ENCODE peak calls at places on chromosomes 13 and 19, in five cellular contexts. Z is H9, Q is IMR-90, T is neural progenitor cell, O is fibroblast of lung. I is an unnamed sample.

GRCh38 chr19:19372656-19373416 is 32.6 kb upstream of the GATAD2A start:
- DNase-seq in Z (peak; percentile 72), Q (peak; percentile 45), T (no peak), O (no peak), I (peak; percentile 83)

GRCh38 chr13:75132800-75133695 is 348.9 kb downstream of the TBC1D4 start:
- DNase-seq in Z (no peak), Q (no peak), T (no peak), O (peak; percentile 37), I (no peak)

GRCh38 chr13:99876651-99877050 is 94.9 kb downstream of the ZIC5 start:
- DNase-seq in Z (no peak), Q (no peak), T (no peak), O (no peak), I (no peak)

GRCh38 chr19:47023448-47023794 is 3.8 kb downstream of the NPAS1 start:
- DNase-seq in Z (no peak), Q (no peak), T (no peak), O (no peak), I (no peak)

GRCh38 chr13:78121459-78122348 is 203.1 kb upstream of the EDNRB start:
- DNase-seq in Z (no peak), Q (peak; percentile 70), T (peak; percentile 65), O (peak; percentile 49), I (peak; percentile 73)

GRCh38 chr19:42455621-42456081 is 12.9 kb upstream of the CXCL17 start:
- DNase-seq in Z (no peak), Q (no peak), T (no peak), O (no peak), I (no peak)

GRCh38 chr13:100526299-100527030 is 62.1 kb downstream of the GGACT start:
- DNase-seq in Z (no peak), Q (no peak), T (peak; percentile 47), O (no peak), I (no peak)

GRCh38 chr13:99548448-99548847 is 47.2 kb downstream of the TM9SF2 start:
- DNase-seq in Z (no peak), Q (no peak), T (no peak), O (no peak), I (peak; percentile 55)

GRCh38 chr19:32674153-32674958 is 624 bp downstream of the ANKRD27 start:
- DNase-seq in Z (no peak), Q (no peak), T (peak; percentile 47), O (no peak), I (no peak)

GRCh38 chr19:3670796-3671679 is 29.2 kb downstream of the PIP5K1C start:
- DNase-seq in Z (no peak), Q (peak; percentile 56), T (no peak), O (peak; percentile 70), I (no peak)

GRCh38 chr13:47454986-47455385 is 546.1 kb downstream of the SUCLA2 start:
- DNase-seq in Z (no peak), Q (peak; percentile 40), T (no peak), O (peak; percentile 36), I (no peak)

GRCh38 chr13:27450921-27451461 is 627 bp upstream of the MTIF3 start:
- DNase-seq in Z (no peak), Q (peak; percentile 47), T (peak; percentile 58), O (peak; percentile 66), I (peak; percentile 55)

GRCh38 chr19:3867971-3868769 is 668 bp downstream of the ZFR2 start:
- DNase-seq in Z (peak; percentile 67), Q (no peak), T (peak; percentile 61), O (no peak), I (no peak)

GRCh38 chr13:93227906-93228801 is 1.5 kb downstream of the GPC6 start:
- DNase-seq in Z (peak; percentile 78), Q (peak; percentile 87), T (peak; percentile 93), O (peak; percentile 89), I (peak; percentile 77)

GRCh38 chr13:95276119-95276505 is 25.1 kb downstream of the ABCC4 start:
- DNase-seq in Z (no peak), Q (no peak), T (no peak), O (no peak), I (no peak)

GRCh38 chr19:40144151-40144550 is 47.1 kb upstream of the MAP3K10 start:
- DNase-seq in Z (no peak), Q (no peak), T (no peak), O (no peak), I (peak; percentile 77)

GRCh38 chr13:87998081-87998480 is 326.9 kb downstream of the SLITRK5 start:
- DNase-seq in Z (no peak), Q (no peak), T (no peak), O (no peak), I (no peak)

GRCh38 chr13:21637296-21637695 is 33.3 kb upstream of the MICU2 start:
- DNase-seq in Z (no peak), Q (peak; percentile 43), T (no peak), O (peak; percentile 77), I (peak; percentile 32)

GRCh38 chr13:98033277-98034247 is 80.1 kb downstream of the IPO5 start:
- DNase-seq in Z (no peak), Q (peak; percentile 44), T (peak; percentile 42), O (peak; percentile 47), I (no peak)

DNA sequence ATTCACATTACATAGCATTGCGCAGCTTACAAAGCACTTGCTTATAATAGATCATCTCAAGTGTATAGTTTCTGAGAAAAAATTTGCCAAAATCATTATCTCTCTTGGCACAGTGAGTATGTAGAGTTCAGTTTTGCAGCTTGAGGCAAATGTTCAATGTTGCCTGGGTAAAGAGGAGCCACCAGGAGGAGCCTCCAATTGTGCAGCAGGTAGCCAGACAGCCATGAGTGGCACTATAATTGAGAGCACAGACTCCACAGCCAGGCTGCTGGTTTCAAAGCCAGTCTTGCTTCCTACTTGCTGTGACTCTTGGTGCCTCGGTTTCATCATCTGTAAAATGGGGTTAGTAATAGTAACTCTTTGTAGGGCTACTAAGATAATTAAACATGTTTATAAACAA is 24.0 kb upstream of the OLFM4 start:
- DNase-seq in Z (no peak), Q (no peak), T (peak; percentile 16), O (no peak), I (no peak)
- TF ChIP-seq CTCF in Z (no peak), Q (no peak), T (peak; percentile 24), O (no peak), I (no peak)

DNA sequence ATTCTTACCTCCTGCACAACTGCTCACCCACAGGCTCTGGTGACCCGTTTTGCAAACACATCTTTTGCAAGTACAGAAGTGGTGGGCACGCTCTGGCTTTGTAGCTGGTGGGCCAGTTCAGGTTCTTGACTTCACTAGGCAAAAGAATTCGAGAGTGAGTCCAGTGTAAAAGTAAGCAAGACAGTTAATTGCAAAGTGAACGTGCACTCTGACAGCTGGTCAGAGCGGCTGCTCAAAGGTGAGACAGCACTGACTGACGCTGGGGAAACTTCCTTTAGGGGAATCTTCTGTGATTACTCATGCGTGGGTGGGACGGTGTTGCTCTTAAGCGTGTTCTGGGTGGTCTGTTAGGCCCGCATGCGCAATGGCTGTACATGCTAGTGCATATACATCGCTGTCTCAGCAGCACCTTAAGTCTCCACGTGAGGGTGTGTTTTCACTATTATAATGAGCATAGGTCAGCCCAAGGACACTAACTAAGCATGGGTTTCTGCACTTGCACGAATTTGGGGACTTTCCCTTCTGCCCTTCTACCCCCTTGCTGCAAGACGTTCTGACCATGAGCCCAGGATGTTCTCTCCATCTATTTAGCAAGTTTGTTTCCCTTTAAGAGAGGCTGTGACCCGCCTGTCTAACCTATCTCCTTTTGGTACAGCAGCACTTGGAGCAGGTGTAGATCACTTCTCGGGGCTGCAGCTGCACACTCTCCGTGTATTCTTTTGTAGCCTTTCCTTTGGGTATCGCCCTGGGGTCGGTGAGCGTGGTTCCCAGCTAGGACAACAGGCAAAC is 30.2 kb upstream of the CD33 start:
- DNase-seq in Z (no peak), Q (no peak), T (no peak), O (no peak), I (no peak)
- H2AFZ ChIP-seq in Z (no peak overlapping the region), Q (no peak overlapping the region), T (no peak overlapping the region), O (no peak overlapping the region), I (no peak overlapping the region)

DNA sequence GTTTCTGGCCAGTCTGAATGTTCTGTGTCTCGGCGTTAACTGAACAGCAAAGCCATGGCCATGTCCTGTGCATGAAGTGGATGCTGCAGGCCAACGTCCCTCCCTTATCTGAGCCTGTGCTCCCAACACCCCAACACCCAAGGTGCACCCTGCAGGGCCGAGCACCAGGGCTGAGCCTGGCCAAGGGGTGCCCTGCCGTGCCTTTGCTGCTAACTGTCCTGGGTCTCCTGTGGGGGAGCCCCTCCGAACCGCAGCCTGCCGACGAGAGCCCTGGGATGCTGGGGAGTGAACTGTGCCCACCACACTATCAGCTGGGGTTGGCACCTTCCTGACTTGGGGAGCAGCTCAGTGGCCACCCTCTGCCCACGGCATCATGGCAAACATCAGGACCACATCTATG is 17.6 kb downstream of the GPX4 start:
- DNase-seq in Z (no peak), Q (no peak), T (no peak), O (no peak), I (no peak)
- TF ChIP-seq CTCF in Z (no peak), Q (no peak), T (no peak), O (no peak), I (no peak)

DNA sequence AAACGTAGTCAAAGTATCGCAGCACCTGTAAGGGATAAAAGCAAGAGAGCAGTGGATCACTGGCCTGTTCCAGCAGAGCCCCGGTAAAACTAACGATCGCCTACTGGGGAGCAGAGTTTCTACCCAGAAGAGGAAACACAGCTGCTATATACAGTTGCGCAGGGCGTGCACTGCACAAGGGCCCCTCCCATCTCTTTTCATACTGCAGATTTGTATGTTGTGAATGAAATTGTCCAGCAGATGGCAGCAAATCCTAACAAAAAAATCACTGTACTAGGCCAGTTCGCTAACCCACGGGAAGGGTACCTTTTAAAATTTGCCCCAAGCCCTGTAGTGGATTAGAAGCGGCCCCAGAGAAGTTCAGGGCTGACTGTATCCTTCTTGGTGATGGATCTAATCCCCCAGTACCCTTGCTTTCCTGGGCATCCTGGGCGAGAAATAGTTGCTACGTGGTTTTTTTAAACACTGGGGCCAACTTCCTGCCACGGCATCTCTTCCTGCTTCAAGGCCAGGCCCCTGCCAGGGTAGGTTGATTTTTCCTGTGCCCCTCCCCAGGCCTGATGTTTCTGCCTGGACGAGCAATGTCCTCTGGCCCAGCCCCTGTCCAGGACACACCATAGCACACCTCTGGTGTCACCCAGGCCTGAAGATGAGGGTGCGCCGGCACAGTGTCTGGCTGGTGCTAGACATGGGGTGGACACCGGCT is 127.0 kb downstream of the IER2 start:
- DNase-seq in Z (peak; percentile 61), Q (peak; percentile 74), T (peak; percentile 73), O (peak; percentile 53), I (peak; percentile 78)
- H2AFZ ChIP-seq in Z (no peak overlapping the region), Q (peak overlapping the region; percentile 92), T (no peak overlapping the region), O (peak overlapping the region; percentile 65), I (peak overlapping the region; percentile 63)